ENCODE peak calls at places on chromosome 21, in ten cellular contexts. X is NCI-H774; A is G401; I is glutamatergic neuron; G is H9; C is nucleus accumbens; S is GM06990; R is T-helper 17 cell; N is psoas muscle; E is CD8-positive, alpha-beta T cell. Y is an unnamed sample.

GRCh38 chr21:29581393-29581792 is 282.7 kb downstream of the BACH1 start:
- DNase-seq in X (no peak), A (no peak), I (no peak), G (no peak), C (no peak), S (no peak), R (no peak), N (no peak), E (no peak), Y (no peak)

GRCh38 chr21:25283720-25284119 is 323.6 kb downstream of the MRPL39 start:
- DNase-seq in X (no peak), A (no peak), I (no peak), G (peak; percentile 35), C (no peak), S (no peak), R (no peak), N (no peak), E (no peak), Y (no peak)

GRCh38 chr21:34082769-34083168 is 9.4 kb downstream of the MRPS6 start:
- DNase-seq in X (no peak), A (no peak), I (no peak), G (no peak), C (no peak), S (no peak), R (no peak), N (no peak), E (no peak), Y (no peak)

GRCh38 chr21:42513151-42513984 is at the start of gene SLC37A1:
- DNase-seq in X (no peak), A (no peak), I (peak; percentile 48), G (peak; percentile 65), C (no peak), S (peak; percentile 57), R (peak; percentile 46), N (peak; percentile 38), E (peak; percentile 38), Y (no peak)

GRCh38 chr21:35619184-35619583 is 441.1 kb downstream of the SETD4 start:
- DNase-seq in X (no peak), A (no peak), I (no peak), G (no peak), C (no peak), S (no peak), R (no peak), N (no peak), E (no peak), Y (no peak)

GRCh38 chr21:36665806-36666205 is 33.1 kb upstream of the SIM2 start:
- DNase-seq in X (no peak), A (no peak), I (no peak), G (no peak), C (no peak), S (no peak), R (no peak), N (no peak), E (no peak), Y (no peak)

GRCh38 chr21:14484188-14485009 is 61.7 kb downstream of the SAMSN1 start:
- DNase-seq in X (no peak), A (no peak), I (no peak), G (no peak), C (no peak), S (no peak), R (no peak), N (no peak), E (no peak), Y (no peak)

GRCh38 chr21:38037416-38037815 is 121.2 kb upstream of the KCNJ6 start:
- DNase-seq in X (no peak), A (no peak), I (no peak), G (no peak), C (no peak), S (no peak), R (no peak), N (no peak), E (no peak), Y (no peak)

GRCh38 chr21:37868896-37869295 is 47.4 kb downstream of the KCNJ6 start:
- DNase-seq in X (no peak), A (no peak), I (no peak), G (no peak), C (no peak), S (no peak), R (no peak), N (no peak), E (no peak), Y (no peak)

GRCh38 chr21:46035809-46036695 is 54.5 kb downstream of the COL6A1 start:
- DNase-seq in X (no peak), A (peak; percentile 12), I (no peak), G (no peak), C (no peak), S (no peak), R (no peak), N (peak; percentile 71), E (no peak), Y (no peak)

GRCh38 chr21:41660748-41661147 is 106.1 kb downstream of the RIPK4 start:
- DNase-seq in X (no peak), A (no peak), I (no peak), G (no peak), C (no peak), S (no peak), R (no peak), N (no peak), E (no peak), Y (no peak)

GRCh38 chr21:45102391-45102932 is 28.1 kb downstream of the ADARB1 start:
- DNase-seq in X (no peak), A (no peak), I (no peak), G (no peak), C (no peak), S (no peak), R (no peak), N (no peak), E (no peak), Y (no peak)

GRCh38 chr21:42486551-42486950 is 9.5 kb downstream of the RSPH1 start:
- DNase-seq in X (no peak), A (no peak), I (no peak), G (no peak), C (no peak), S (no peak), R (no peak), N (no peak), E (no peak), Y (no peak)

GRCh38 chr21:45449658-45450502 is 44.9 kb downstream of the COL18A1 start:
- DNase-seq in X (no peak), A (no peak), I (peak; percentile 15), G (no peak), C (no peak), S (no peak), R (no peak), N (peak; percentile 7), E (no peak), Y (no peak)

GRCh38 chr21:40923361-40923760 is 76.4 kb upstream of the DSCAM start:
- DNase-seq in X (no peak), A (no peak), I (no peak), G (no peak), C (no peak), S (no peak), R (no peak), N (no peak), E (no peak), Y (no peak)

GRCh38 chr21:33360281-33360680 is 35.5 kb downstream of the IFNAR1 start:
- DNase-seq in X (no peak), A (no peak), I (no peak), G (no peak), C (no peak), S (no peak), R (no peak), N (no peak), E (no peak), Y (no peak)

GRCh38 chr21:34122047-34122446 is 48.7 kb downstream of the MRPS6 start:
- DNase-seq in X (no peak), A (no peak), I (no peak), G (no peak), C (no peak), S (no peak), R (no peak), N (no peak), E (no peak), Y (no peak)

GRCh38 chr21:40053007-40053406 is 185.8 kb downstream of the PCP4 start:
- DNase-seq in X (no peak), A (peak; percentile 39), I (no peak), G (no peak), C (peak; percentile 25), S (no peak), R (no peak), N (peak; percentile 60), E (no peak), Y (no peak)

GRCh38 chr21:42379425-42380215 is 13.3 kb upstream of the TFF1 start:
- DNase-seq in X (no peak), A (no peak), I (peak; percentile 4), G (no peak), C (no peak), S (no peak), R (no peak), N (no peak), E (no peak), Y (no peak)

GRCh38 chr21:45403825-45404725 is 890 bp upstream of the COL18A1 start:
- DNase-seq in X (no peak), A (no peak), I (no peak), G (peak; percentile 81), C (no peak), S (no peak), R (no peak), N (peak; percentile 67), E (no peak), Y (no peak)

GRCh38 chr21:33551664-33552063 is 8.8 kb downstream of the SON start:
- DNase-seq in X (no peak), A (no peak), I (no peak), G (no peak), C (no peak), S (no peak), R (no peak), N (no peak), E (no peak), Y (no peak)

Y was measured in T-helper 1 cell.